ENCODE peak calls at places on chromosomes 1 and 21, in nine cellular contexts. P is RWPE1, V is HFFc6, M is GM03348, J is SK-N-DZ, E is pons, B is lung, X is C1 segment of cervical spinal cord, Q is fibroblast of pulmonary artery. Z is an unnamed sample.

GRCh38 chr21:45004059-45004422 is 64.2 kb downstream of the SLX9 start:
- DNase-seq in P (no peak), M (no peak), E (no peak), X (no peak), B (no peak), Q (no peak), V (no peak), J (no peak), Z (no peak)

GRCh38 chr1:87872692-87873091 is 544.0 kb downstream of the LMO4 start:
- DNase-seq in M (no peak), J (no peak), P (no peak), X (no peak), E (no peak), B (no peak), V (no peak), Q (no peak), Z (no peak)

GRCh38 chr21:25428537-25428936 is 178.7 kb downstream of the MRPL39 start:
- DNase-seq in J (no peak), Q (no peak), X (no peak), P (no peak), V (no peak), B (no peak), E (no peak), M (no peak), Z (no peak)

GRCh38 chr1:82390627-82391026 is 589.9 kb downstream of the ADGRL2 start:
- DNase-seq in E (no peak), B (no peak), Q (no peak), X (no peak), M (no peak), V (no peak), P (no peak), J (no peak), Z (no peak)

GRCh38 chr21:42570841-42571387 is 57.3 kb downstream of the SLC37A1 start:
- DNase-seq in B (no peak), P (no peak), V (no peak), E (peak; percentile 46), M (no peak), J (peak; percentile 51), Q (no peak), X (peak; percentile 58), Z (peak; percentile 43)

GRCh38 chr1:73674945-73675561 is 522.9 kb downstream of the LRRIQ3 start:
- DNase-seq in X (no peak), J (peak; percentile 18), P (peak; percentile 5), E (peak; percentile 6), Q (peak; percentile 8), V (no peak), M (peak; percentile 34), B (no peak), Z (no peak)

GRCh38 chr1:230713915-230714764 is at the start of gene AGT:
- DNase-seq in E (peak; percentile 89), J (no peak), M (peak; percentile 88), B (peak; percentile 47), P (no peak), Q (peak; percentile 48), V (peak; percentile 79), X (peak; percentile 72), Z (peak; percentile 86)

GRCh38 chr1:229885568-229886495 is 181.2 kb upstream of the GALNT2 start:
- DNase-seq in M (no peak), E (no peak), B (peak; percentile 24), X (no peak), Q (no peak), V (no peak), P (no peak), J (no peak), Z (no peak)

GRCh38 chr1:169105434-169106094 is 926 bp upstream of the ATP1B1 start:
- DNase-seq in M (peak; percentile 45), Q (no peak), V (no peak), E (peak; percentile 73), X (peak; percentile 87), J (peak; percentile 76), P (peak; percentile 63), B (peak; percentile 86), Z (peak; percentile 78)

GRCh38 chr1:173287785-173288184 is 80.7 kb upstream of the TNFSF4 start:
- DNase-seq in M (no peak), X (no peak), E (no peak), B (no peak), Q (no peak), V (no peak), J (no peak), P (no peak), Z (no peak)

Z was measured in midbrain.